ENCODE peak calls at places on chromosomes 6 and 20, in seven cellular contexts. R is K562, P is HCT116, O is H1, N is HEK293T, J is WTC11, G is HepG2. B is an unnamed sample.

GRCh38 chr6:153024401-153025017 is 22.0 kb upstream of the MTRF1L start:
- DNase-seq in P (peak; percentile 51), N (peak; percentile 70), G (peak; percentile 75), R (peak; percentile 65), O (peak; percentile 19), J (peak; percentile 36), B (peak; percentile 45)

GRCh38 chr6:112296122-112296521 is 41.8 kb upstream of the LAMA4 start:
- DNase-seq in N (peak; percentile 70), G (peak; percentile 32), J (peak; percentile 43), P (peak; percentile 27), R (no peak), O (no peak), B (no peak)

GRCh38 chr20:35947489-35947888 is 6.8 kb downstream of the SCAND1 start:
- DNase-seq in G (peak; percentile 69), N (peak; percentile 45), O (peak; percentile 60), P (peak; percentile 42), R (no peak), J (peak; percentile 67), B (no peak)

GRCh38 chr6:133778414-133778813 is 110.5 kb upstream of the TCF21 start:
- DNase-seq in J (no peak), P (no peak), N (no peak), R (no peak), O (no peak), G (no peak), B (no peak)

GRCh38 chr6:37432916-37433656 is at the start of gene CMTR1:
- DNase-seq in O (peak; percentile 59), J (peak; percentile 96), P (peak; percentile 62), G (peak; percentile 85), N (peak; percentile 97), R (peak; percentile 99), B (peak; percentile 83)

GRCh38 chr6:21200056-21200870 is 393.3 kb upstream of the SOX4 start:
- DNase-seq in O (no peak), R (no peak), P (no peak), N (no peak), J (no peak), G (peak; percentile 21), B (no peak)

GRCh38 chr20:21357851-21358250 is 39.5 kb downstream of the NKX2-4 start:
- DNase-seq in N (no peak), R (no peak), G (peak; percentile 93), P (no peak), J (no peak), O (no peak), B (no peak)

GRCh38 chr20:48597521-48598302 is 230.1 kb downstream of the PREX1 start:
- DNase-seq in R (no peak), G (peak; percentile 76), P (no peak), J (peak; percentile 5), O (no peak), N (no peak), B (no peak)

GRCh38 chr20:61918548-61918947 is 147.1 kb downstream of the TAF4 start:
- DNase-seq in G (no peak), N (peak; percentile 26), O (no peak), J (peak; percentile 43), R (no peak), P (no peak), B (no peak)

GRCh38 chr6:149320745-149321240 is 3.3 kb downstream of the TAB2 start:
- DNase-seq in N (no peak), J (no peak), O (no peak), R (no peak), G (no peak), P (no peak), B (no peak)

GRCh38 chr6:139060332-139060731 is 31.8 kb downstream of the ABRACL start:
- DNase-seq in O (no peak), G (no peak), R (no peak), J (no peak), N (no peak), P (no peak), B (no peak)

GRCh38 chr6:140784573-140784972 is 1348.2 kb upstream of the GJE1 start:
- DNase-seq in G (no peak), P (no peak), N (no peak), J (no peak), R (no peak), O (no peak), B (no peak)

GRCh38 chr20:24472426-24472825 is 3.0 kb downstream of the SYNDIG1 start:
- DNase-seq in R (no peak), J (no peak), P (no peak), N (no peak), G (no peak), O (no peak), B (no peak)

GRCh38 chr20:24473435-24473834 is 4.0 kb downstream of the SYNDIG1 start:
- DNase-seq in J (no peak), O (no peak), P (no peak), N (no peak), G (no peak), R (no peak), B (no peak)

GRCh38 chr20:24477831-24478547 is 8.6 kb downstream of the SYNDIG1 start:
- DNase-seq in N (no peak), O (no peak), G (no peak), J (no peak), R (no peak), P (no peak), B (no peak)

GRCh38 chr20:24478584-24478983 is 9.2 kb downstream of the SYNDIG1 start:
- DNase-seq in G (no peak), O (no peak), J (no peak), N (no peak), R (no peak), P (no peak), B (no peak)

DNA sequence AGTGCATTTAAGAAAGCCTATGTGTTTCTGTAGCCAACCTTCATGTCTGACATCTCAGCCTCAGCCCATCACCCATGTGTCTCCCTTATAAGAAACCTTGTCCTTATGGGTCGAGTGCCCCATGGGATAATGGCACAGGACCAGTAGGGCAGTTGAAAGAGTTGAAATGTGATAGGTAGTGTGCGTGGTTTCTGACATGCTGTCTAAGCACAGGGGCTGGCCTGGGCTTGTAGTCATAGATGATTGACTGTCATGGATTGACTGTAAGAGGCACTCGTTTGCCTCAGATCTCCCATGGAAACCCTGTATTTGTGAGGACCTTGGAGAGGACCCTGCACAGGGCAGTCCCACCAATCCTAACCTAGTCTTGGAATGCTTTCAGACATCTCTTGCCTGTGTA is 5.9 kb downstream of the SYNDIG1 start:
- DNase-seq in O (no peak), P (no peak), J (no peak), G (no peak), N (no peak), R (no peak), B (no peak)
- TF ChIP-seq SP1 in O (no peak), P (no peak), J (no peak), G (no peak), N (no peak), R (no peak), B (no peak)

GRCh38 chr6:4964675-4965336 is 39.0 kb downstream of the RPP40 start:
- DNase-seq in O (no peak), P (no peak), J (no peak), R (no peak), N (no peak), G (no peak), B (no peak)
- TF ChIP-seq SP1 in O (no peak), P (no peak), J (no peak), R (no peak), N (no peak), G (no peak), B (no peak)

GRCh38 chr20:10510216-10510615 is 75.1 kb downstream of the SLX4IP start:
- DNase-seq in R (no peak), O (no peak), P (no peak), N (no peak), G (no peak), J (no peak), B (no peak)

GRCh38 chr20:10513091-10513490 is 78.0 kb downstream of the SLX4IP start:
- DNase-seq in O (no peak), P (no peak), G (no peak), N (no peak), J (no peak), R (peak; percentile 12), B (no peak)

GRCh38 chr20:10509411-10509810 is 74.3 kb downstream of the SLX4IP start:
- DNase-seq in P (no peak), J (no peak), O (no peak), G (no peak), R (no peak), N (no peak), B (no peak)

GRCh38 chr20:10511166-10511506 is 76.0 kb downstream of the SLX4IP start:
- DNase-seq in N (no peak), R (no peak), O (no peak), P (no peak), J (no peak), G (no peak), B (no peak)

GRCh38 chr20:10511507-10512231 is 76.6 kb downstream of the SLX4IP start:
- DNase-seq in R (peak; percentile 76), O (no peak), N (peak; percentile 57), J (peak; percentile 39), G (peak; percentile 87), P (peak; percentile 87), B (peak; percentile 94)
- TF ChIP-seq SP1 in R (no peak), O (no peak), N (no peak), J (no peak), G (no peak), P (peak; percentile 90), B (peak; percentile 11)

GRCh38 chr6:36246511-36247268 is 23.2 kb upstream of the PNPLA1 start:
- DNase-seq in N (no peak), G (no peak), R (no peak), O (no peak), P (no peak), J (no peak), B (no peak)

GRCh38 chr6:36252005-36252404 is 17.9 kb upstream of the PNPLA1 start:
- DNase-seq in R (no peak), O (no peak), N (no peak), G (no peak), P (no peak), J (no peak), B (no peak)

GRCh38 chr6:36249536-36249935 is 20.3 kb upstream of the PNPLA1 start:
- DNase-seq in O (no peak), G (no peak), P (no peak), J (no peak), R (no peak), N (no peak), B (no peak)

GRCh38 chr6:36247691-36248090 is 22.2 kb upstream of the PNPLA1 start:
- DNase-seq in N (no peak), O (no peak), P (no peak), J (no peak), R (no peak), G (no peak), B (no peak)

GRCh38 chr6:36249010-36249409 is 20.9 kb upstream of the PNPLA1 start:
- DNase-seq in O (no peak), P (no peak), J (no peak), N (no peak), R (no peak), G (peak; percentile 34), B (no peak)
- TF ChIP-seq SP1 in O (no peak), P (no peak), J (no peak), N (no peak), R (no peak), G (no peak), B (no peak)

GRCh38 chr6:118768441-118768840 is 117.0 kb upstream of the CEP85L start:
- DNase-seq in G (no peak), P (no peak), O (no peak), N (no peak), R (no peak), J (no peak), B (no peak)
- TF ChIP-seq SP1 in G (no peak), P (no peak), O (no peak), N (no peak), R (no peak), J (no peak), B (no peak)